ENCODE peak calls at places on chromosomes 11 and 22, in seven cellular contexts. Z, B, W, K, T, N and V are unnamed samples.

GRCh38 chr11:78630561-78631303 is 56.1 kb upstream of the NARS2 start:
- DNase-seq in Z (no peak), T (no peak), B (no peak), W (no peak), N (no peak), K (no peak), V (peak)

GRCh38 chr11:74696932-74697687 is 34.1 kb downstream of the CHRDL2 start:
- DNase-seq in N (peak), T (peak), B (no peak), W (no peak), K (peak), Z (peak), V (no peak)

GRCh38 chr11:64571410-64572091 is 19.5 kb upstream of the SLC22A12 start:
- DNase-seq in N (no peak), T (peak), K (no peak), W (no peak), B (no peak), Z (no peak), V (no peak)

GRCh38 chr11:116502641-116503061 is 270.1 kb downstream of the BUD13 start:
- DNase-seq in B (no peak), Z (no peak), K (peak), T (no peak), N (peak), W (no peak), V (no peak)

GRCh38 chr11:71145368-71145767 is 107.0 kb downstream of the SHANK2 start:
- DNase-seq in K (no peak), T (no peak), W (no peak), Z (no peak), B (no peak), N (peak), V (no peak)

GRCh38 chr11:86035164-86035563 is 33.7 kb downstream of the PICALM start:
- DNase-seq in T (no peak), W (no peak), K (no peak), N (no peak), B (no peak), Z (no peak), V (no peak)

GRCh38 chr11:63870351-63871197 is 31.7 kb downstream of the MARK2 start:
- DNase-seq in K (no peak), N (no peak), Z (no peak), T (no peak), W (no peak), B (no peak), V (no peak)

GRCh38 chr11:46697723-46698122 is 2.7 kb downstream of the ARHGAP1 start:
- DNase-seq in T (no peak), B (no peak), K (no peak), Z (no peak), W (no peak), N (no peak), V (no peak)

GRCh38 chr11:33829430-33830141 is 55.3 kb upstream of the FBXO3 start:
- DNase-seq in Z (no peak), K (peak), T (peak), W (peak), N (no peak), B (peak), V (peak)

GRCh38 chr11:2681408-2682145 is 18.2 kb downstream of the KCNQ1OT1 start:
- DNase-seq in T (no peak), Z (no peak), N (peak), K (no peak), W (no peak), B (no peak), V (no peak)

GRCh38 chr11:78171951-78172350 is 16.5 kb downstream of the KCTD21 start:
- DNase-seq in W (no peak), T (no peak), K (no peak), Z (no peak), B (no peak), N (no peak), V (no peak)

GRCh38 chr11:70505761-70506657 is 107.7 kb downstream of the CTTN start:
- DNase-seq in N (no peak), K (peak), Z (peak), W (no peak), T (no peak), B (no peak), V (no peak)

GRCh38 chr11:20489948-20490347 is 102.4 kb downstream of the PRMT3 start:
- DNase-seq in T (no peak), Z (no peak), W (no peak), N (no peak), B (no peak), K (no peak), V (no peak)

GRCh38 chr11:617248-617911 is 1.6 kb upstream of the IRF7 start:
- DNase-seq in T (no peak), N (no peak), B (no peak), K (peak), Z (no peak), W (no peak), V (no peak)

GRCh38 chr11:131999084-131999483 is 628.7 kb downstream of the NTM start:
- DNase-seq in W (no peak), K (no peak), B (no peak), N (no peak), T (no peak), Z (no peak), V (peak)

GRCh38 chr22:17890892-17891291 is 116.6 kb upstream of the BID start:
- DNase-seq in K (no peak), N (no peak), W (no peak), T (no peak), Z (no peak), B (no peak), V (no peak)

GRCh38 chr22:38267086-38267485 is 5.7 kb downstream of the TMEM184B start:
- DNase-seq in Z (no peak), W (peak), K (no peak), T (no peak), N (no peak), B (peak), V (no peak)

GRCh38 chr22:43393132-43393844 is 18.5 kb upstream of the MPPED1 start:
- DNase-seq in B (no peak), K (no peak), T (no peak), N (no peak), W (no peak), Z (no peak), V (peak)

GRCh38 chr11:42526366-42526765 is 785.4 kb upstream of the API5 start:
- DNase-seq in B (no peak), W (no peak), K (no peak), T (no peak), Z (no peak), N (no peak), V (no peak)

GRCh38 chr11:35484435-35484834 is 41.0 kb downstream of the PAMR1 start:
- DNase-seq in N (no peak), W (no peak), K (no peak), B (no peak), Z (no peak), T (no peak), V (no peak)

GRCh38 chr22:29031236-29031982 is 30.2 kb downstream of the C22orf31 start:
- DNase-seq in T (peak), N (no peak), B (no peak), K (peak), W (no peak), Z (no peak), V (peak)

GRCh38 chr11:12792590-12792989 is 118.4 kb downstream of the TEAD1 start:
- DNase-seq in Z (no peak), W (no peak), T (no peak), K (no peak), N (no peak), B (no peak), V (no peak)

GRCh38 chr11:115078461-115079438 is 400.4 kb downstream of the NXPE2 start:
- DNase-seq in K (no peak), B (no peak), T (no peak), W (no peak), Z (no peak), N (no peak), V (no peak)

GRCh38 chr11:68008381-68009337 is 1.5 kb upstream of the ALDH3B1 start:
- DNase-seq in T (peak), B (no peak), W (no peak), Z (no peak), N (peak), K (no peak), V (peak)